ENCODE peak calls at places on chromosomes 12 and 14, in four cellular contexts. G is IMR-90, W is H9, S is H1. L is an unnamed sample.
A peak's percentile ranks its signal among the peaks of the same experiment; 100 is the strongest.

GRCh38 chr14:80215756-80216581 is 4.7 kb upstream of the DIO2 start:
- DNase-seq in G (peak; percentile 49), W (peak; percentile 32), S (no peak), L (peak; percentile 62)

GRCh38 chr14:49992901-49993335 is 100.0 kb downstream of the ARF6 start:
- DNase-seq in S (no peak), W (no peak), G (peak; percentile 91), L (no peak)

GRCh38 chr12:49367381-49368239 is at the start of gene SPATS2:
- DNase-seq in S (peak; percentile 99), W (peak; percentile 99), G (no peak), L (peak; percentile 98)

GRCh38 chr12:120767071-120768024 is 41.7 kb downstream of the ACADS start:
- DNase-seq in G (no peak), S (no peak), W (no peak), L (no peak)

GRCh38 chr14:80959448-80960006 is 4.1 kb downstream of the TSHR start:
- DNase-seq in S (no peak), W (no peak), G (no peak), L (no peak)

GRCh38 chr14:55898938-55899337 is 219.3 kb upstream of the PELI2 start:
- DNase-seq in W (no peak), S (no peak), G (no peak), L (no peak)

GRCh38 chr12:77130193-77130592 is 64.8 kb upstream of the E2F7 start:
- DNase-seq in G (no peak), S (no peak), W (no peak), L (no peak)

GRCh38 chr14:32078030-32078793 is 1.1 kb downstream of the ARHGAP5 start:
- DNase-seq in W (no peak), G (peak; percentile 24), S (no peak), L (no peak)

GRCh38 chr14:66464261-66464660 is 21.9 kb upstream of the CCDC196 start:
- DNase-seq in G (no peak), W (no peak), S (no peak), L (no peak)

GRCh38 chr12:16583991-16584745 is 21.8 kb downstream of the LMO3 start:
- DNase-seq in G (peak; percentile 69), W (no peak), S (no peak), L (no peak)

GRCh38 chr12:1502441-1502785 is 92.0 kb downstream of the FBXL14 start:
- DNase-seq in G (peak; percentile 17), W (peak; percentile 21), S (no peak), L (no peak)

GRCh38 chr14:26593377-26593776 is 4.5 kb downstream of the NOVA1 start:
- DNase-seq in G (no peak), S (no peak), W (no peak), L (no peak)

GRCh38 chr14:37263656-37264236 is 66.0 kb downstream of the MIPOL1 start:
- DNase-seq in S (no peak), W (no peak), G (peak; percentile 41), L (peak; percentile 12)

GRCh38 chr12:63989301-63989845 is 144.9 kb downstream of the SRGAP1 start:
- DNase-seq in W (no peak), S (no peak), G (peak; percentile 77), L (no peak)

GRCh38 chr14:89947344-89947743 is 7.2 kb downstream of the EFCAB11 start:
- DNase-seq in W (no peak), G (no peak), S (no peak), L (peak; percentile 36)

GRCh38 chr14:75084513-75084912 is 15.1 kb downstream of the ZC2HC1C start:
- DNase-seq in G (no peak), W (no peak), S (no peak), L (no peak)

GRCh38 chr14:20302042-20302761 is 3.5 kb downstream of the TTC5 start:
- DNase-seq in G (peak; percentile 61), W (no peak), S (no peak), L (peak; percentile 52)

GRCh38 chr12:55188974-55189556 is 31.8 kb upstream of the OR10A7 start:
- DNase-seq in W (no peak), G (peak; percentile 76), S (no peak), L (peak; percentile 78)
- H3K56ac ChIP-seq in W (no peak overlapping the region), G (no peak overlapping the region), S (no peak overlapping the region), L (no peak overlapping the region)

GRCh38 chr12:72570601-72571000 is 298.4 kb downstream of the TRHDE start:
- DNase-seq in G (no peak), W (peak; percentile 67), S (peak; percentile 63), L (peak; percentile 69)
- H3K56ac ChIP-seq in G (no peak overlapping the region), W (no peak overlapping the region), S (no peak overlapping the region), L (no peak overlapping the region)

GRCh38 chr12:21773799-21774198 is 707 bp downstream of the KCNJ8 start:
- DNase-seq in S (no peak), W (no peak), G (peak; percentile 12), L (no peak)
- H3K56ac ChIP-seq in S (no peak overlapping the region), W (no peak overlapping the region), G (no peak overlapping the region), L (no peak overlapping the region)

DNA sequence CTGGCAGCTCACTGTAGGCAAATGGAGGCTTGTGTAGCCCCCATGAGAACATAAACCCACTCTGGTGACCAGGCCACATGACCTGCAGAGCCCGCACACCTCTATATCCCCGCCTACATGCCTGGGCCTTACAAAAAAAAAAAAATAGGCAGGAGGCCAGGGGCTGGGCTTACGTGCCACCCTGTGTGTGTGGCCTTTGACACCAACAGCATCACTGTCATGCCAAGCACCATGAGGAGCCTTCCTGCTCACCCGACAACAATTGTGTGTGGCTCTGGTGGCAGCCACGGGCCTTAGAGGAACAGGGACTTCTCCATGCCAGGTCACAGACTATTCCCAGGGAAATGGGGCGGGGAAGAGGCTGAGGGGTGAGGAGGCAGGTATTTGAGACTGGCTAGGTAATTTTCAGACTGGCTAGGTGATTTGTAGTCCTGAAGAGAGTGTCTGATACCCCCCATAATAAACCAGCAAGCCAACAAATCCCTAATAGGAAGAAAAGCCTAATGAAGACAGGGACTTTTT is 140.0 kb downstream of the DPF3 start:
- DNase-seq in S (no peak), G (no peak), W (no peak), L (no peak)
- H3K56ac ChIP-seq in S (no peak overlapping the region), G (no peak overlapping the region), W (no peak overlapping the region), L (no peak overlapping the region)

GRCh38 chr12:62409068-62409467 is 57.6 kb upstream of the MON2 start:
- DNase-seq in W (no peak), G (no peak), S (no peak), L (no peak)
- H3K56ac ChIP-seq in W (no peak overlapping the region), G (no peak overlapping the region), S (no peak overlapping the region), L (no peak overlapping the region)

DNA sequence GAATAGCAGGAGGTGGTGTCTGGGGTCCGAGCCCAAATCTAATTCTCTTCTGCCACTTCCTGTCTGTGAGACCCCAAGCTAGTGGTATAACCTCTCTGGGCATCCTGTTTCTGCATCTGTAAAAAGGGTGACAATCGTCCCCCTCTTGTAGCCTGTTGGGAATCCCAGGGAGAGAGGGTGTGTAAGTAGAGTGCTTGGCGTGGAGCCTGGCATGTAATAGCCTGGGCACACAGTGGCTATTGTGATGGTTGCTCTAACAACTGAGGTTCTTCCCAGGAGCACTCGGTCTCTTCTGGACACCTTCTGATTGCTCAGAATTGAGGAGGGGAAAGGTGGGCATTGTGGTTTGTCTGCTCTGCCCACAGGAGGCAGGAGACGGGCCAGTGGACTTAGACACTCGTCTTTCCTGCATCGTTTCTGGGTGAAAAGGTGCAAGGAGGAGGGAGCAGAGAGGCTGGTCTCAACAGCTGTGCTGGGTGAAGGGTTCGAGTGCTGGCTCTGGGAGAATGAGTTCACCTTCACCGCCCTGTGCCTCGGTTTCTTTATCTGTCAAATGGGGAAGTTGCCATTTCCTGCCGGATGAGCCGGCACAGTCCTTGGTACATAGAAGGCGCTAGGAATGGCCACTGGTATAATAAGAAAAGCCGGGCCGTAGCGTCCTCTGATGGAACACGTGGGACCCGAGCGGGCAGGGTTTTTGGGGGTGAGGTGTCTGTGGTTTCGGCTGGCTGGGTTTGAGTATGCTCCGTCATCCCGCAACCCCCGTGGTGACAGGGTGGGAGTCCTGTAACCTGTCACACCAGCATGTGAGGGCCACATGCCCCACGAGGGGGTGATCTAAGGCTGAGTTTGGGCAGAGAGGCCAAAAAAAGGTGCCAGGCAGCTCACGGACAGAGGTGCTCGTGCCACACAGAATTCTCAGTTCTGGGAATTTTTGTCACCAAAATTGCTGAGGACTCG is 7.2 kb downstream of the BCL7A start:
- DNase-seq in S (no peak), W (no peak), G (no peak), L (no peak)
- H3K56ac ChIP-seq in S (no peak overlapping the region), W (no peak overlapping the region), G (no peak overlapping the region), L (no peak overlapping the region)

DNA sequence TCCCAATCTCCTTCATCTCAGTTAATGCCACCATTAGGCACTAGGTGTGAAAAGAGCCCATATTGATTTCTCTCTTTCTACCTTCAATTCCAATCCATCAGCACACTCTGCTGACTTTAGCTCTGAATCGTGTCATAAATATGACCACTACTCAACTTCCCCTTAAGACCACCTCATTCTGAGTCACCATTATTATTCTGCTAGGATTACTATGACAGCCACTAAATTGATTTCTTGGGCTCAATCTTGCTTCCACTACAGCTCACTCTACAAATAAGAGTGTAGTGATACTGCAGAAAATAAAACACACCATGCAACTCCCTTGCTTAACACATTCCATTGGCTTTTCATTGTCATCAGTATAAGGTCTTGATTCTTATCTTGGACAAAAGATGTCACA is 1449.0 kb upstream of the FLRT2 start:
- DNase-seq in S (no peak), G (peak; percentile 26), W (no peak), L (no peak)
- H3K56ac ChIP-seq in S (no peak overlapping the region), G (no peak overlapping the region), W (no peak overlapping the region), L (no peak overlapping the region)

L was measured in mesendoderm.